ENCODE peak calls at places on chromosomes 3 and 15, in seven cellular contexts. M is suprapubic skin, W is transverse colon, U is HepG2, H is H1, K is stomach, Z is upper lobe of left lung. P is an unnamed sample.

GRCh38 chr3:80087769-80088168 is 320.0 kb upstream of the ROBO1 start:
- DNase-seq in M (no peak), W (no peak), U (no peak), H (no peak), K (no peak), Z (no peak), P (no peak)

GRCh38 chr3:127768346-127769008 is 53.8 kb downstream of the MGLL start:
- DNase-seq in M (no peak), W (no peak), U (no peak), H (no peak), K (no peak), Z (peak), P (no peak)

GRCh38 chr3:134326760-134327593 is 47.3 kb downstream of the AMOTL2 start:
- DNase-seq in M (no peak), W (no peak), U (peak), H (no peak), K (no peak), Z (no peak), P (peak)

GRCh38 chr3:143847787-143848631 is at the start of gene SLC9A9:
- DNase-seq in M (peak), W (peak), U (no peak), H (no peak), K (peak), Z (peak), P (no peak)

GRCh38 chr15:60076055-60076454 is 71.9 kb downstream of the FOXB1 start:
- DNase-seq in M (no peak), W (no peak), U (no peak), H (no peak), K (no peak), Z (no peak), P (no peak)

GRCh38 chr15:97963779-97964178 is 3.3 kb downstream of the ARRDC4 start:
- DNase-seq in M (no peak), W (peak), U (no peak), H (no peak), K (no peak), Z (no peak), P (no peak)

GRCh38 chr15:66830358-66830757 is 128.3 kb downstream of the SMAD6 start:
- DNase-seq in M (peak), W (no peak), U (no peak), H (no peak), K (no peak), Z (no peak), P (no peak)

GRCh38 chr3:42632146-42632545 is 21.4 kb upstream of the ZBTB47 start:
- DNase-seq in M (no peak), W (no peak), U (no peak), H (no peak), K (no peak), Z (no peak), P (no peak)

GRCh38 chr15:96359772-96360498 is 29.4 kb downstream of the NR2F2 start:
- DNase-seq in M (no peak), W (no peak), U (no peak), H (no peak), K (peak), Z (no peak), P (no peak)

GRCh38 chr3:33681667-33682066 is 36.4 kb downstream of the CLASP2 start:
- DNase-seq in M (no peak), W (no peak), U (no peak), H (no peak), K (no peak), Z (no peak), P (no peak)

GRCh38 chr15:57323806-57324589 is 52.3 kb upstream of the CGNL1 start:
- DNase-seq in M (no peak), W (peak), U (no peak), H (no peak), K (no peak), Z (peak), P (no peak)
- TF ChIP-seq POLR2AphosphoS5 in M (no peak), W (peak), U (no peak), H (no peak), K (no peak), Z (no peak), P (no peak)

GRCh38 chr15:48766196-48766595 is 44.7 kb downstream of the CEP152 start:
- DNase-seq in M (no peak), W (peak), U (no peak), H (no peak), K (peak), Z (no peak), P (no peak)
- TF ChIP-seq EP300 in M (no peak), W (no peak), U (no peak), H (no peak), K (no peak), Z (no peak), P (no peak)

GRCh38 chr3:169980055-169980454 is 13.4 kb downstream of the SEC62 start:
- DNase-seq in M (no peak), W (no peak), U (peak), H (no peak), K (no peak), Z (no peak), P (no peak)
- H3K27ac ChIP-seq in M (no peak), W (no peak), U (no peak), H (no peak), K (no peak), Z (peak), P (no peak)

GRCh38 chr15:100570735-100571363 is 31.1 kb downstream of the LINS1 start:
- DNase-seq in M (no peak), W (no peak), U (no peak), H (no peak), K (no peak), Z (no peak), P (no peak)

GRCh38 chr15:100569406-100569805 is 32.6 kb downstream of the LINS1 start:
- DNase-seq in M (no peak), W (no peak), U (no peak), H (no peak), K (no peak), Z (no peak), P (no peak)

GRCh38 chr15:100565591-100565990 is 36.4 kb downstream of the LINS1 start:
- DNase-seq in M (no peak), W (no peak), U (no peak), H (no peak), K (no peak), Z (no peak), P (no peak)

GRCh38 chr15:100570282-100570681 is 31.7 kb downstream of the LINS1 start:
- DNase-seq in M (no peak), W (no peak), U (no peak), H (no peak), K (no peak), Z (no peak), P (no peak)

GRCh38 chr15:100566850-100567249 is 35.1 kb downstream of the LINS1 start:
- DNase-seq in M (no peak), W (no peak), U (no peak), H (no peak), K (no peak), Z (no peak), P (no peak)
- TF ChIP-seq POLR2AphosphoS5 in M (no peak), W (no peak), U (no peak), H (no peak), K (no peak), Z (no peak), P (no peak)

GRCh38 chr3:16056210-16056607 is 118.3 kb upstream of the GALNT15 start:
- DNase-seq in M (peak), W (peak), U (no peak), H (no peak), K (no peak), Z (peak), P (peak)
- TF ChIP-seq EP300 in M (no peak), W (no peak), U (no peak), H (no peak), K (no peak), Z (peak), P (no peak)

GRCh38 chr15:88651971-88652370 is 13.2 kb downstream of the ISG20 start:
- DNase-seq in M (peak), W (no peak), U (no peak), H (no peak), K (no peak), Z (peak), P (peak)

GRCh38 chr15:88649753-88650551 is 11.1 kb downstream of the ISG20 start:
- DNase-seq in M (peak), W (no peak), U (no peak), H (no peak), K (no peak), Z (peak), P (peak)

GRCh38 chr15:88650556-88650955 is 11.7 kb downstream of the ISG20 start:
- DNase-seq in M (peak), W (no peak), U (no peak), H (no peak), K (no peak), Z (peak), P (peak)

GRCh38 chr15:88652456-88653199 is 13.8 kb downstream of the ISG20 start:
- DNase-seq in M (peak), W (no peak), U (no peak), H (no peak), K (no peak), Z (peak), P (peak)

GRCh38 chr15:88651293-88651692 is 12.5 kb downstream of the ISG20 start:
- DNase-seq in M (no peak), W (no peak), U (no peak), H (no peak), K (no peak), Z (no peak), P (peak)
- H3K27ac ChIP-seq in M (no peak), W (no peak), U (no peak), H (no peak), K (no peak), Z (no peak), P (no peak)

DNA sequence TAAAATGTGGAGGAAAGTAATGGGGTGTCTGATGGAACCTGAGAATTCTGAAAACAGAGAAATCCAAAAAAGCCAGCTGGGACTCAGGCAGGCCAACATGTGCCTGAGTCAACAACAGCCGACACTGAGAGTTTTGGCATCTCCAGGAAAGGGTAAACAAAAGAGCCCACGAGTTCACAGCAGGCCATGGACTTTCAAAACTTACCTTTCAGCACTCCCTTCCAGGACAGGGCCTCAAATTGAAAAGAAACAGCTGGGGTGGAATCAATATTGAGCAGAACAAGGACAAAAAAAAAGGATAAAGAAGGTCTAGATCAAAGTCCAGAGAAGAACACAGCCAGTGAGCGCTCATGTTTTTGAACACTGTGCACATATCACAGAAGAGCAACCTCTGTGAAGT is 735.4 kb upstream of the GRM7 start:
- DNase-seq in M (no peak), W (no peak), U (no peak), H (peak), K (no peak), Z (no peak), P (no peak)
- TF ChIP-seq POLR2AphosphoS5 in M (no peak), W (no peak), U (no peak), H (no peak), K (no peak), Z (no peak), P (no peak)

GRCh38 chr3:189001559-189001958 is 170.2 kb upstream of the TPRG1 start:
- DNase-seq in M (no peak), W (no peak), U (no peak), H (no peak), K (no peak), Z (no peak), P (no peak)
- TF ChIP-seq EP300 in M (no peak), W (no peak), U (no peak), H (no peak), K (no peak), Z (no peak), P (no peak)

DNA sequence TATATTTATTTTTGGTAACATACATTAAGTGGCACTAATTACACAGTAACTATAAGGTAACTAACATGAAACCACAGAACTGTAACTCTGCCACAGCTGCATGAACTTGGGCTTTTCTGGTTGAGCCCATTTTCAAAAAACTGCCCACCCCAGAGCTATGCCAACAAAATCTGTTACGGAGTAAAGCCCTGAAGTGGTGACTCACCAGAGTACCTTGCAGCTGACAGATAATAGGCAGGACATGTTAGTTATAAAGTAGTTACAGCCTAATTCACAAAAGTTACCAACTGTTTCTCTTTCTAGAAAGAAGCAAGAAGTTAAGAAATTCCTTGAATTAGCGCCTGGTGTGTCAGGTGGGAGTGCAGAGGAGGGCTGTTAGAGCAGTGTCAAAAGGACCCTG is 1.5 kb upstream of the GPX1 start:
- DNase-seq in M (no peak), W (no peak), U (no peak), H (no peak), K (no peak), Z (no peak), P (no peak)
- H3K27ac ChIP-seq in M (no peak), W (peak), U (peak), H (no peak), K (no peak), Z (peak), P (peak)